ENCODE peak calls at places on chromosomes 5 and 9, in six cellular contexts. A is left ventricle myocardium inferior; Y is effector memory CD4-positive, alpha-beta T cell; T is body of pancreas; J is thyroid gland; K is Panc1. I is an unnamed sample.

GRCh38 chr5:61673007-61673735 is 341.1 kb downstream of the ZSWIM6 start:
- DNase-seq in A (no peak), Y (no peak), T (peak; percentile 47), J (no peak), K (no peak), I (no peak)

GRCh38 chr5:27388755-27389154 is 350.4 kb upstream of the CDH9 start:
- DNase-seq in A (no peak), Y (no peak), T (peak; percentile 3), J (no peak), K (no peak), I (no peak)

GRCh38 chr5:1201327-1202025 is at the start of gene SLC6A19:
- DNase-seq in A (no peak), Y (no peak), T (no peak), J (no peak), K (no peak), I (no peak)

GRCh38 chr5:166507810-166508419 is 1783.5 kb upstream of the WWC1 start:
- DNase-seq in A (no peak), Y (no peak), T (no peak), J (peak; percentile 64), K (no peak), I (no peak)

GRCh38 chr5:133365326-133365725 is 247.0 kb downstream of the FSTL4 start:
- DNase-seq in A (no peak), Y (no peak), T (no peak), J (no peak), K (no peak), I (no peak)

GRCh38 chr9:131495726-131496292 is 6.9 kb upstream of the POMT1 start:
- DNase-seq in A (no peak), Y (no peak), T (no peak), J (no peak), K (no peak), I (no peak)

GRCh38 chr5:58794875-58795274 is 212.0 kb downstream of the RAB3C start:
- DNase-seq in A (no peak), Y (no peak), T (no peak), J (no peak), K (no peak), I (no peak)

GRCh38 chr5:157761690-157762611 is 18.4 kb downstream of the LSM11 start:
- DNase-seq in A (no peak), Y (no peak), T (peak; percentile 63), J (peak; percentile 6), K (peak; percentile 35), I (peak; percentile 30)

GRCh38 chr9:104875897-104876296 is 52.1 kb downstream of the ABCA1 start:
- DNase-seq in A (no peak), Y (no peak), T (no peak), J (no peak), K (no peak), I (no peak)

GRCh38 chr9:71352837-71353236 is 231.4 kb upstream of the TRPM3 start:
- DNase-seq in A (no peak), Y (no peak), T (no peak), J (no peak), K (no peak), I (no peak)

GRCh38 chr5:9498541-9499497 is 47.1 kb downstream of the SEMA5A start:
- DNase-seq in A (no peak), Y (no peak), T (peak; percentile 58), J (no peak), K (no peak), I (no peak)

GRCh38 chr9:125911861-125912260 is 164.7 kb downstream of the PBX3 start:
- DNase-seq in A (no peak), Y (no peak), T (no peak), J (peak; percentile 57), K (no peak), I (no peak)

GRCh38 chr9:92385953-92386352 is 18.4 kb downstream of the OGN start:
- DNase-seq in A (no peak), Y (no peak), T (no peak), J (no peak), K (no peak), I (no peak)

GRCh38 chr5:33148076-33148501 is 292.7 kb upstream of the TARS1 start:
- DNase-seq in A (peak; percentile 19), Y (no peak), T (peak; percentile 37), J (no peak), K (peak; percentile 77), I (no peak)

DNA sequence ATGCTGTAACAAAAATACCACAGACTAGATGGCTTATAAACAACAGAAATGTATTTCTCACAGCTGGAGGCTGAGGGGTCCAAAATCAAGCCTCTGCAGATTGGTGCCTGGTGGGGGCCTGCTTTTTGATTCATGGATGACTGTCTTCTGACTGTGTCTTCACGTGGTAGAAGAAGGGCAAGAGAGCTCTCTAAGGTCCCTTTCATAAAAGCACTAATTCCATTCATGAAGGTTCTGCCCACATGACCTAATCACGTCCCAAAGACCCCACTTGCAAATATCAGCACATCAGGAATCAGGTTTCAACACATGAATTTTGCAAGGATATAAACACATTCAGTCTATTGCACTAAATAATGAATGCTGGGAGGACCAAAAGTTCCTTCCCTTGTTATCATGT is 278.4 kb downstream of the MARCHF11 start:
- DNase-seq in A (no peak), Y (no peak), T (no peak), J (no peak), K (no peak), I (no peak)
- H3K4me3 ChIP-seq in A (no peak overlapping the region), Y (no peak overlapping the region), T (no peak overlapping the region), J (no peak overlapping the region), K (no peak overlapping the region), I (no peak overlapping the region)

DNA sequence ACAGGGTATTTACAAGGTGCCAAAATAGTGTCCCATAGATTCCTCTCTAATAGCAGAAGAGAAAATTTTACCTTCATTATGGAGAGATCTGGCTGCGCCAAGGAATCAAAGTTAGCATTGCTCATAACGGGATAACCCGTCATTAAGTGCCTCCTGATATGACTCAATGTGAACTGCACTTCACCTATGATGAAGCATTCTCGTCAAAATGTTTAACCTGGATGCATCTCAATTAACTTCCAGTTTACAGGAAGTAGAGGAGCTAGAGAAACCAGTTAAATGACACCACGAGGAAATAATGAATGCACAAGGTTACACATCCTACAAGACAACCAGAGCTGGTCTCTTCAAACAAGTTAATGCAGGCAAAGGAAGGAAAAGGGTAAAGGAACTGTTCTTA is 17.2 kb downstream of the FBXW11 start:
- DNase-seq in A (no peak), Y (no peak), T (no peak), J (no peak), K (no peak), I (no peak)
- H3K27me3 ChIP-seq in A (no peaks in the 10 kb centered on the region), Y (no peaks in the 10 kb centered on the region), T (no peaks in the 10 kb centered on the region), J (no peaks in the 10 kb centered on the region), K (no peaks in the 10 kb centered on the region), I (no peaks in the 10 kb centered on the region)

GRCh38 chr5:178861627-178862026 is 1.9 kb downstream of the ZNF354B start:
- DNase-seq in A (no peak), Y (no peak), T (no peak), J (no peak), K (no peak), I (no peak)

GRCh38 chr5:178870411-178870810 is 10.7 kb downstream of the ZNF354B start:
- DNase-seq in A (no peak), Y (no peak), T (no peak), J (no peak), K (no peak), I (no peak)

GRCh38 chr5:178872302-178872701 is 12.5 kb downstream of the ZNF354B start:
- DNase-seq in A (no peak), Y (no peak), T (no peak), J (no peak), K (no peak), I (no peak)

GRCh38 chr5:178869577-178869976 is 9.8 kb downstream of the ZNF354B start:
- DNase-seq in A (no peak), Y (no peak), T (no peak), J (no peak), K (no peak), I (no peak)

DNA sequence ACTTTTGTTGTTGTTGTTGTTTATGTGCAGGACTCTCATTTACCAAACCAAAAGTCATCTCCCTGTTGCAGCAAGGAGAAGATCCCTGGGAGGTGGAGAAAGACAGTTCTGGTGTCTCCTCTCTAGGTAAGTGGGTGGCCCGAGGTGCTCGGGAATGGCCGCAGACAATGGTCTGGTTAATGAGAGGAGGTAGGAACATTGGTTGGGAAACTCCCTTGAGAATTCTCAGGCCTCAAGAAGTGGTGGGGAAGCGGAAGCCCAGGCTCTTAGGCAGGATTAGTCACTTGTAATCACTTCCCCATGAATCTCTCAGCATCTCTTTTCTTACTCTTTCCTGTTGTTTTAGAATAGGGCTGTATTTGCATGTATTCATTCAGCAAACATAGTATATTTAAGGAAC is 7.2 kb downstream of the ZNF354B start:
- DNase-seq in A (no peak), Y (no peak), T (no peak), J (no peak), K (no peak), I (no peak)
- H3K9me3 ChIP-seq in A (peaks cover 8% of the 10 kb centered on the region), Y (no peaks in the 10 kb centered on the region), T (no peaks in the 10 kb centered on the region), J (no peaks in the 10 kb centered on the region), K (peaks cover 37% of the 10 kb centered on the region), I (peaks cover 16% of the 10 kb centered on the region)

GRCh38 chr9:36037580-36038169 is 962 bp downstream of the RECK start:
- DNase-seq in A (no peak), Y (no peak), T (no peak), J (no peak), K (peak; percentile 22), I (no peak)

GRCh38 chr9:36041491-36041890 is 4.8 kb downstream of the RECK start:
- DNase-seq in A (no peak), Y (no peak), T (no peak), J (no peak), K (no peak), I (peak; percentile 11)

GRCh38 chr9:36039696-36040095 is 3.0 kb downstream of the RECK start:
- DNase-seq in A (no peak), Y (no peak), T (no peak), J (no peak), K (no peak), I (no peak)

GRCh38 chr9:36039121-36039520 is 2.4 kb downstream of the RECK start:
- DNase-seq in A (no peak), Y (no peak), T (no peak), J (no peak), K (no peak), I (no peak)

GRCh38 chr9:36040271-36040925 is 3.7 kb downstream of the RECK start:
- DNase-seq in A (no peak), Y (no peak), T (no peak), J (no peak), K (no peak), I (no peak)
- H3K4me3 ChIP-seq in A (no peak overlapping the region), Y (no peak overlapping the region), T (no peak overlapping the region), J (no peak overlapping the region), K (no peak overlapping the region), I (no peak overlapping the region)